ENCODE peak calls at places on chromosomes 12 and 14, in five cellular contexts. One of them, this sample, is unnamed.

GRCh38 chr14:37145395-37145794 is 27.0 kb downstream of the SLC25A21 start:
- DNase-seq in BJ: no peak
- DNase-seq in RWPE1: peak
- DNase-seq in AG08395: peak
- DNase-seq in activated naive CD4-positive, alpha-beta T cell treated with anti-CD3 and anti-CD28 coated beads for 36 hours: no peak
- DNase-seq in this sample: no peak

GRCh38 chr12:4809013-4809448 is 88.8 kb downstream of the GALNT8 start:
- DNase-seq in BJ: no peak
- DNase-seq in RWPE1: no peak
- DNase-seq in AG08395: no peak
- DNase-seq in activated naive CD4-positive, alpha-beta T cell treated with anti-CD3 and anti-CD28 coated beads for 36 hours: no peak
- DNase-seq in this sample: no peak

GRCh38 chr14:21261824-21262223 is 7.4 kb downstream of the HNRNPC start:
- DNase-seq in RWPE1: no peak
- DNase-seq in activated naive CD4-positive, alpha-beta T cell treated with anti-CD3 and anti-CD28 coated beads for 36 hours: no peak
- DNase-seq in BJ: no peak
- DNase-seq in AG08395: no peak
- DNase-seq in this sample: no peak

GRCh38 chr14:64550539-64551333 is 975 bp downstream of the PPP1R36 start:
- DNase-seq in BJ: no peak
- DNase-seq in activated naive CD4-positive, alpha-beta T cell treated with anti-CD3 and anti-CD28 coated beads for 36 hours: no peak
- DNase-seq in AG08395: no peak
- DNase-seq in RWPE1: no peak
- DNase-seq in this sample: no peak

GRCh38 chr12:46585854-46586621 is 213.5 kb upstream of the SLC38A2 start:
- DNase-seq in activated naive CD4-positive, alpha-beta T cell treated with anti-CD3 and anti-CD28 coated beads for 36 hours: peak
- DNase-seq in AG08395: no peak
- DNase-seq in BJ: no peak
- DNase-seq in RWPE1: no peak
- DNase-seq in this sample: peak

GRCh38 chr12:57176846-57177245 is 29.4 kb upstream of the LRP1-AS start:
- DNase-seq in AG08395: no peak
- DNase-seq in BJ: no peak
- DNase-seq in RWPE1: peak
- DNase-seq in activated naive CD4-positive, alpha-beta T cell treated with anti-CD3 and anti-CD28 coated beads for 36 hours: no peak
- DNase-seq in this sample: no peak

GRCh38 chr12:113119980-113120669 is 15.4 kb downstream of the RASAL1 start:
- DNase-seq in BJ: no peak
- DNase-seq in RWPE1: no peak
- DNase-seq in activated naive CD4-positive, alpha-beta T cell treated with anti-CD3 and anti-CD28 coated beads for 36 hours: no peak
- DNase-seq in AG08395: no peak
- DNase-seq in this sample: no peak

GRCh38 chr12:94725375-94726168 is 75.2 kb upstream of the TMCC3 start:
- DNase-seq in activated naive CD4-positive, alpha-beta T cell treated with anti-CD3 and anti-CD28 coated beads for 36 hours: peak
- DNase-seq in RWPE1: peak
- DNase-seq in BJ: no peak
- DNase-seq in AG08395: peak
- DNase-seq in this sample: no peak

GRCh38 chr14:99609245-99610117 is 5.5 kb upstream of the CCDC85C start:
- DNase-seq in RWPE1: no peak
- DNase-seq in activated naive CD4-positive, alpha-beta T cell treated with anti-CD3 and anti-CD28 coated beads for 36 hours: peak
- DNase-seq in BJ: no peak
- DNase-seq in AG08395: no peak
- DNase-seq in this sample: no peak

GRCh38 chr12:32964981-32965585 is 68.5 kb upstream of the PKP2 start:
- DNase-seq in BJ: no peak
- DNase-seq in AG08395: no peak
- DNase-seq in activated naive CD4-positive, alpha-beta T cell treated with anti-CD3 and anti-CD28 coated beads for 36 hours: no peak
- DNase-seq in RWPE1: no peak
- DNase-seq in this sample: no peak

GRCh38 chr12:18750087-18750486 is 12.2 kb downstream of the CAPZA3 start:
- DNase-seq in BJ: no peak
- DNase-seq in RWPE1: no peak
- DNase-seq in activated naive CD4-positive, alpha-beta T cell treated with anti-CD3 and anti-CD28 coated beads for 36 hours: no peak
- DNase-seq in AG08395: peak
- DNase-seq in this sample: no peak

GRCh38 chr14:89242871-89243270 is 174.2 kb downstream of the FOXN3 start:
- DNase-seq in RWPE1: no peak
- DNase-seq in AG08395: no peak
- DNase-seq in activated naive CD4-positive, alpha-beta T cell treated with anti-CD3 and anti-CD28 coated beads for 36 hours: no peak
- DNase-seq in BJ: no peak
- DNase-seq in this sample: no peak

GRCh38 chr12:47946413-47947107 is 16.8 kb upstream of the TMEM106C start:
- DNase-seq in AG08395: peak
- DNase-seq in RWPE1: peak
- DNase-seq in activated naive CD4-positive, alpha-beta T cell treated with anti-CD3 and anti-CD28 coated beads for 36 hours: no peak
- DNase-seq in BJ: no peak
- DNase-seq in this sample: no peak

GRCh38 chr14:23127861-23128260 is 8.8 kb upstream of the CEBPE start:
- DNase-seq in AG08395: no peak
- DNase-seq in BJ: no peak
- DNase-seq in RWPE1: no peak
- DNase-seq in activated naive CD4-positive, alpha-beta T cell treated with anti-CD3 and anti-CD28 coated beads for 36 hours: no peak
- DNase-seq in this sample: no peak

GRCh38 chr12:94563261-94563660 is 87.1 kb downstream of the TMCC3 start:
- DNase-seq in AG08395: no peak
- DNase-seq in activated naive CD4-positive, alpha-beta T cell treated with anti-CD3 and anti-CD28 coated beads for 36 hours: no peak
- DNase-seq in BJ: no peak
- DNase-seq in RWPE1: no peak
- DNase-seq in this sample: no peak

GRCh38 chr12:108622425-108622824 is 11.3 kb downstream of the SELPLG start:
- DNase-seq in BJ: no peak
- DNase-seq in AG08395: peak
- DNase-seq in RWPE1: no peak
- DNase-seq in activated naive CD4-positive, alpha-beta T cell treated with anti-CD3 and anti-CD28 coated beads for 36 hours: no peak
- DNase-seq in this sample: no peak

GRCh38 chr12:102169922-102170698 is 27.5 kb downstream of the PMCH start:
- DNase-seq in activated naive CD4-positive, alpha-beta T cell treated with anti-CD3 and anti-CD28 coated beads for 36 hours: peak
- DNase-seq in RWPE1: peak
- DNase-seq in AG08395: no peak
- DNase-seq in BJ: no peak
- DNase-seq in this sample: no peak

GRCh38 chr12:13071305-13072280 is 27.4 kb downstream of the FAM234B start:
- DNase-seq in BJ: no peak
- DNase-seq in RWPE1: peak
- DNase-seq in AG08395: no peak
- DNase-seq in activated naive CD4-positive, alpha-beta T cell treated with anti-CD3 and anti-CD28 coated beads for 36 hours: no peak
- DNase-seq in this sample: no peak

GRCh38 chr14:99552572-99553216 is 51.3 kb downstream of the CCDC85C start:
- DNase-seq in RWPE1: no peak
- DNase-seq in BJ: no peak
- DNase-seq in AG08395: no peak
- DNase-seq in activated naive CD4-positive, alpha-beta T cell treated with anti-CD3 and anti-CD28 coated beads for 36 hours: no peak
- DNase-seq in this sample: no peak

GRCh38 chr12:50302686-50303085 is 19.4 kb upstream of the LIMA1 start:
- DNase-seq in RWPE1: no peak
- DNase-seq in activated naive CD4-positive, alpha-beta T cell treated with anti-CD3 and anti-CD28 coated beads for 36 hours: no peak
- DNase-seq in AG08395: peak
- DNase-seq in BJ: peak
- DNase-seq in this sample: no peak

GRCh38 chr12:121539908-121540307 is 40.9 kb downstream of the KDM2B start:
- DNase-seq in activated naive CD4-positive, alpha-beta T cell treated with anti-CD3 and anti-CD28 coated beads for 36 hours: no peak
- DNase-seq in AG08395: no peak
- DNase-seq in BJ: no peak
- DNase-seq in RWPE1: no peak
- DNase-seq in this sample: no peak

GRCh38 chr12:17062296-17063061 is 456.5 kb upstream of the LMO3 start:
- DNase-seq in activated naive CD4-positive, alpha-beta T cell treated with anti-CD3 and anti-CD28 coated beads for 36 hours: no peak
- DNase-seq in RWPE1: peak
- DNase-seq in BJ: no peak
- DNase-seq in AG08395: no peak
- DNase-seq in this sample: no peak

GRCh38 chr12:26359576-26359975 is 164.2 kb downstream of the SSPN start:
- DNase-seq in AG08395: no peak
- DNase-seq in BJ: no peak
- DNase-seq in activated naive CD4-positive, alpha-beta T cell treated with anti-CD3 and anti-CD28 coated beads for 36 hours: no peak
- DNase-seq in RWPE1: no peak
- DNase-seq in this sample: no peak

GRCh38 chr14:54804720-54805060 is 97.9 kb downstream of the GCH1 start:
- DNase-seq in activated naive CD4-positive, alpha-beta T cell treated with anti-CD3 and anti-CD28 coated beads for 36 hours: no peak
- DNase-seq in BJ: no peak
- DNase-seq in AG08395: no peak
- DNase-seq in RWPE1: no peak
- DNase-seq in this sample: no peak

GRCh38 chr12:57758566-57759359 is 3.9 kb downstream of the MARCHF9 start:
- DNase-seq in AG08395: no peak
- DNase-seq in RWPE1: no peak
- DNase-seq in BJ: no peak
- DNase-seq in activated naive CD4-positive, alpha-beta T cell treated with anti-CD3 and anti-CD28 coated beads for 36 hours: no peak
- DNase-seq in this sample: no peak

GRCh38 chr14:104926619-104927431 is 2.1 kb downstream of the PLD4 start:
- DNase-seq in BJ: no peak
- DNase-seq in activated naive CD4-positive, alpha-beta T cell treated with anti-CD3 and anti-CD28 coated beads for 36 hours: no peak
- DNase-seq in RWPE1: no peak
- DNase-seq in AG08395: no peak
- DNase-seq in this sample: no peak

GRCh38 chr12:22275847-22276246 is 58.7 kb downstream of the ST8SIA1 start:
- DNase-seq in BJ: peak
- DNase-seq in activated naive CD4-positive, alpha-beta T cell treated with anti-CD3 and anti-CD28 coated beads for 36 hours: no peak
- DNase-seq in RWPE1: peak
- DNase-seq in AG08395: peak
- DNase-seq in this sample: peak

GRCh38 chr12:119118625-119119024 is 60.1 kb upstream of the HSPB8 start:
- DNase-seq in RWPE1: no peak
- DNase-seq in BJ: no peak
- DNase-seq in AG08395: no peak
- DNase-seq in activated naive CD4-positive, alpha-beta T cell treated with anti-CD3 and anti-CD28 coated beads for 36 hours: no peak
- DNase-seq in this sample: no peak

GRCh38 chr12:116455540-116456306 is 103.5 kb upstream of the MAP1LC3B2 start:
- DNase-seq in RWPE1: peak
- DNase-seq in activated naive CD4-positive, alpha-beta T cell treated with anti-CD3 and anti-CD28 coated beads for 36 hours: no peak
- DNase-seq in BJ: peak
- DNase-seq in AG08395: peak
- DNase-seq in this sample: no peak

GRCh38 chr12:6235906-6236640 is 35.9 kb downstream of the CD9 start:
- DNase-seq in AG08395: no peak
- DNase-seq in BJ: no peak
- DNase-seq in RWPE1: no peak
- DNase-seq in activated naive CD4-positive, alpha-beta T cell treated with anti-CD3 and anti-CD28 coated beads for 36 hours: no peak
- DNase-seq in this sample: peak

GRCh38 chr12:114241973-114242434 is 163.9 kb downstream of the TBX5 start:
- DNase-seq in AG08395: no peak
- DNase-seq in BJ: no peak
- DNase-seq in RWPE1: no peak
- DNase-seq in activated naive CD4-positive, alpha-beta T cell treated with anti-CD3 and anti-CD28 coated beads for 36 hours: no peak
- DNase-seq in this sample: no peak

GRCh38 chr12:67382206-67382871 is 113.2 kb downstream of the CAND1 start:
- DNase-seq in AG08395: peak
- DNase-seq in BJ: peak
- DNase-seq in RWPE1: no peak
- DNase-seq in activated naive CD4-positive, alpha-beta T cell treated with anti-CD3 and anti-CD28 coated beads for 36 hours: no peak
- DNase-seq in this sample: no peak

This sample was measured in upper lobe of right lung.